ENCODE peak calls at places on chromosome 14, in four cellular contexts. R is NCI-H345, B is LNCaP clone FGC, L is NCI-H446 treated with DMSO at 0.1 percent for 48 hours. V is an unnamed sample.

GRCh38 chr14:31937730-31938346 is 139.3 kb upstream of the ARHGAP5 start:
- DNase-seq in R (no peak), B (no peak), L (no peak), V (peak; percentile 98)

GRCh38 chr14:101007004-101007614 is 103.6 kb upstream of the RTL1 start:
- DNase-seq in R (no peak), B (no peak), L (no peak), V (no peak)

GRCh38 chr14:61516957-61517356 is 178.4 kb upstream of the HIF1A start:
- DNase-seq in R (no peak), B (no peak), L (no peak), V (no peak)

GRCh38 chr14:89988787-89989186 is 33.1 kb downstream of the TDP1 start:
- DNase-seq in L (no peak), R (no peak), B (no peak), V (no peak)

GRCh38 chr14:99568567-99569560 is 35.1 kb downstream of the CCDC85C start:
- DNase-seq in L (no peak), B (no peak), R (peak; percentile 51), V (peak; percentile 61)

GRCh38 chr14:64736271-64737131 is 32.3 kb downstream of the PLEKHG3 start:
- DNase-seq in L (no peak), B (no peak), R (peak; percentile 93), V (peak; percentile 70)

GRCh38 chr14:64758025-64758521 is 53.8 kb downstream of the PLEKHG3 start:
- DNase-seq in R (no peak), B (no peak), L (no peak), V (no peak)

GRCh38 chr14:89507521-89507920 is 90.5 kb upstream of the FOXN3 start:
- DNase-seq in B (no peak), L (no peak), R (no peak), V (peak; percentile 9)

GRCh38 chr14:26855051-26855753 is 257.4 kb upstream of the NOVA1 start:
- DNase-seq in B (no peak), R (no peak), L (no peak), V (no peak)

GRCh38 chr14:105187116-105187515 is 6.0 kb upstream of the NUDT14 start:
- DNase-seq in R (peak; percentile 67), L (no peak), B (no peak), V (no peak)

GRCh38 chr14:74348241-74348734 is at the start of gene VRTN:
- DNase-seq in B (no peak), R (no peak), L (no peak), V (no peak)

GRCh38 chr14:100076630-100077029 is 11.4 kb downstream of the EVL start:
- DNase-seq in R (no peak), B (no peak), L (no peak), V (no peak)

GRCh38 chr14:20455355-20456300 is 602 bp downstream of the APEX1 start:
- DNase-seq in L (peak; percentile 93), R (peak; percentile 77), B (peak; percentile 80), V (peak; percentile 86)

GRCh38 chr14:21098134-21098891 is at the start of gene ZNF219:
- DNase-seq in R (peak; percentile 69), L (peak; percentile 45), B (no peak), V (peak; percentile 76)

GRCh38 chr14:53060046-53060445 is 93.1 kb downstream of the DDHD1 start:
- DNase-seq in R (no peak), B (no peak), L (no peak), V (no peak)

GRCh38 chr14:75191100-75191499 is 14.7 kb upstream of the TMED10 start:
- DNase-seq in R (no peak), B (no peak), L (no peak), V (no peak)

GRCh38 chr14:102590667-102591099 is 1.8 kb upstream of the RCOR1 start:
- DNase-seq in L (no peak), B (no peak), R (no peak), V (peak; percentile 92)

GRCh38 chr14:52348279-52348678 is 34.2 kb downstream of the PTGER2 start:
- DNase-seq in L (no peak), B (no peak), R (no peak), V (no peak)

GRCh38 chr14:103123128-103123633 is at the start of gene TNFAIP2:
- DNase-seq in R (peak; percentile 36), B (no peak), L (no peak), V (no peak)

GRCh38 chr14:106277503-106277902 is 751.1 kb downstream of the TMEM121 start:
- DNase-seq in B (no peak), R (no peak), L (no peak), V (no peak)

GRCh38 chr14:106378191-106378590 is 851.8 kb downstream of the TMEM121 start:
- DNase-seq in L (no peak), B (no peak), R (no peak), V (no peak)

GRCh38 chr14:93103392-93104080 is 12.2 kb downstream of the ITPK1 start:
- DNase-seq in R (peak; percentile 16), B (no peak), L (no peak), V (peak; percentile 95)

GRCh38 chr14:104989236-104989950 is 3.8 kb downstream of the CLBA1 start:
- DNase-seq in B (no peak), R (no peak), L (no peak), V (no peak)

GRCh38 chr14:50082784-50083466 is 33.4 kb downstream of the VCPKMT start:
- DNase-seq in B (no peak), L (no peak), R (no peak), V (peak; percentile 55)

GRCh38 chr14:67680121-67680602 is 5.7 kb upstream of the VTI1B start:
- DNase-seq in R (no peak), L (no peak), B (no peak), V (no peak)

GRCh38 chr14:91980157-91980556 is 32.7 kb upstream of the FBLN5 start:
- DNase-seq in B (no peak), R (no peak), L (no peak), V (peak; percentile 42)

GRCh38 chr14:61364243-61364642 is 42.9 kb downstream of the PRKCH start:
- DNase-seq in L (no peak), R (no peak), B (no peak), V (no peak)

GRCh38 chr14:104746071-104746545 is 6.8 kb upstream of the SIVA1 start:
- DNase-seq in B (no peak), R (no peak), L (no peak), V (no peak)

GRCh38 chr14:68506645-68507405 is 286.0 kb downstream of the ZFP36L1 start:
- DNase-seq in R (no peak), L (no peak), B (peak; percentile 82), V (peak; percentile 37)